ENCODE peak calls at places on chromosome 14, in four cellular contexts. One of them, this sample, is unnamed.

GRCh38 chr14:69964841-69965240 is 85.6 kb downstream of the SMOC1 start:
- DNase-seq in neural progenitor cell: no peak
- DNase-seq in pancreas: no peak
- DNase-seq in uterus: no peak
- DNase-seq in this sample: no peak

GRCh38 chr14:91330111-91330696 is 85.7 kb upstream of the GPR68 start:
- DNase-seq in neural progenitor cell: no peak
- DNase-seq in pancreas: no peak
- DNase-seq in uterus: no peak
- DNase-seq in this sample: no peak

GRCh38 chr14:76261371-76261811 is 109.7 kb downstream of the GPATCH2L start:
- DNase-seq in neural progenitor cell: peak; percentile 82
- DNase-seq in pancreas: no peak
- DNase-seq in uterus: no peak
- DNase-seq in this sample: no peak

GRCh38 chr14:101075801-101076413 is 172.4 kb upstream of the RTL1 start:
- DNase-seq in neural progenitor cell: no peak
- DNase-seq in pancreas: no peak
- DNase-seq in uterus: peak; percentile 8
- DNase-seq in this sample: no peak

GRCh38 chr14:41303506-41303905 is 303.2 kb upstream of the LRFN5 start:
- DNase-seq in neural progenitor cell: no peak
- DNase-seq in pancreas: no peak
- DNase-seq in uterus: no peak
- DNase-seq in this sample: no peak

GRCh38 chr14:49970474-49971147 is 77.7 kb downstream of the ARF6 start:
- DNase-seq in neural progenitor cell: no peak
- DNase-seq in pancreas: no peak
- DNase-seq in uterus: no peak
- DNase-seq in this sample: no peak

GRCh38 chr14:44803239-44803905 is 158.4 kb downstream of the KLHL28 start:
- DNase-seq in neural progenitor cell: peak; percentile 61
- DNase-seq in pancreas: no peak
- DNase-seq in uterus: no peak
- DNase-seq in this sample: peak; percentile 4

GRCh38 chr14:61537567-61538463 is 157.5 kb upstream of the HIF1A start:
- DNase-seq in neural progenitor cell: peak; percentile 54
- DNase-seq in pancreas: peak; percentile 63
- DNase-seq in uterus: no peak
- DNase-seq in this sample: no peak

GRCh38 chr14:104140213-104140462 is 1.8 kb downstream of the KIF26A start:
- DNase-seq in neural progenitor cell: no peak
- DNase-seq in pancreas: peak; percentile 18
- DNase-seq in uterus: no peak
- DNase-seq in this sample: no peak

GRCh38 chr14:32779845-32780244 is 158.8 kb upstream of the NPAS3 start:
- DNase-seq in neural progenitor cell: no peak
- DNase-seq in pancreas: no peak
- DNase-seq in uterus: no peak
- DNase-seq in this sample: no peak

GRCh38 chr14:69612014-69612758 is 790 bp downstream of the SUSD6 start:
- DNase-seq in neural progenitor cell: peak; percentile 80
- DNase-seq in pancreas: peak; percentile 50
- DNase-seq in uterus: peak; percentile 33
- DNase-seq in this sample: peak; percentile 35

GRCh38 chr14:74712499-74713394 is at the start of the genes AREL1 and FCF1:
- DNase-seq in neural progenitor cell: peak; percentile 94
- DNase-seq in pancreas: peak; percentile 59
- DNase-seq in uterus: peak; percentile 79
- DNase-seq in this sample: peak; percentile 78

GRCh38 chr14:53696217-53696965 is 260.2 kb downstream of the BMP4 start:
- DNase-seq in neural progenitor cell: no peak
- DNase-seq in pancreas: no peak
- DNase-seq in uterus: no peak
- DNase-seq in this sample: no peak

GRCh38 chr14:104085032-104085888 is at the start of gene ASPG:
- DNase-seq in neural progenitor cell: peak; percentile 79
- DNase-seq in pancreas: peak; percentile 52
- DNase-seq in uterus: peak; percentile 61
- DNase-seq in this sample: peak; percentile 22

GRCh38 chr14:105733081-105734065 is 207.0 kb downstream of the TMEM121 start:
- DNase-seq in neural progenitor cell: no peak
- DNase-seq in pancreas: no peak
- DNase-seq in uterus: no peak
- DNase-seq in this sample: no peak

GRCh38 chr14:56487090-56487667 is 92.4 kb upstream of the TMEM260 start:
- DNase-seq in neural progenitor cell: peak; percentile 42
- DNase-seq in pancreas: no peak
- DNase-seq in uterus: no peak
- DNase-seq in this sample: no peak

GRCh38 chr14:71507681-71508080 is 424.5 kb upstream of the RGS6 start:
- DNase-seq in neural progenitor cell: no peak
- DNase-seq in pancreas: no peak
- DNase-seq in uterus: no peak
- DNase-seq in this sample: no peak

GRCh38 chr14:71515520-71515919 is 416.7 kb upstream of the RGS6 start:
- DNase-seq in neural progenitor cell: no peak
- DNase-seq in pancreas: no peak
- DNase-seq in uterus: no peak
- DNase-seq in this sample: no peak

GRCh38 chr14:71511152-71511551 is 421.1 kb upstream of the RGS6 start:
- DNase-seq in neural progenitor cell: no peak
- DNase-seq in pancreas: no peak
- DNase-seq in uterus: no peak
- DNase-seq in this sample: no peak
- H3K4me1 ChIP-seq in neural progenitor cell: peaks cover 8% of the 10 kb centered on the region
- H3K4me1 ChIP-seq in pancreas: no peaks in the 10 kb centered on the region
- H3K4me1 ChIP-seq in uterus: no peaks in the 10 kb centered on the region
- H3K4me1 ChIP-seq in this sample: no peaks in the 10 kb centered on the region

GRCh38 chr14:92449404-92449975 is 64.1 kb upstream of the RIN3 start:
- DNase-seq in neural progenitor cell: peak; percentile 14
- DNase-seq in pancreas: no peak
- DNase-seq in uterus: no peak
- DNase-seq in this sample: no peak

GRCh38 chr14:92451755-92452154 is 61.8 kb upstream of the RIN3 start:
- DNase-seq in neural progenitor cell: no peak
- DNase-seq in pancreas: no peak
- DNase-seq in uterus: no peak
- DNase-seq in this sample: no peak

GRCh38 chr14:92452471-92452870 is 61.1 kb upstream of the RIN3 start:
- DNase-seq in neural progenitor cell: no peak
- DNase-seq in pancreas: no peak
- DNase-seq in uterus: no peak
- DNase-seq in this sample: no peak

GRCh38 chr14:92450351-92451070 is 63.1 kb upstream of the RIN3 start:
- DNase-seq in neural progenitor cell: no peak
- DNase-seq in pancreas: no peak
- DNase-seq in uterus: no peak
- DNase-seq in this sample: no peak

DNA sequence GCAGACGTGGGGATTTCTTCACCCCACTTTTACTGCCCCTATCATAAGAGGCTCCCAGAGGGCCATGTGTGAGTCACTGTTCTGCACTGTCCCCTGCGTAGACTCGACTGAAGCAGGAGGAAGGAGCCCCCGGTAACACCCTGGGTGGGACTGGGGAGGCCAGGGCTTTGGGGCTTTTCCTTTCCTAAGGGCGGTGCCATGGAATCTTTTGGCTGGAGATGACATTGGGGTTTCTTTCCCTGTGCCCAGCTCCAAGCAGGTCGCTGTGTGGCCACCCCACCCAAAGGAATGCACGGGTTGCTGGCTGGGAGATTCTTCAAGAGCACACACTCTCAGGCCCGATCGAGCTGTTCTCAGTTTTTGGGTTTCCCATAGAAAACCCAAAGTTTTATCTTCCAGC is 62.3 kb upstream of the RIN3 start:
- DNase-seq in neural progenitor cell: no peak
- DNase-seq in pancreas: no peak
- DNase-seq in uterus: no peak
- DNase-seq in this sample: no peak
- H3K27ac ChIP-seq in neural progenitor cell: no peak overlapping the region
- H3K27ac ChIP-seq in pancreas: no peak overlapping the region
- H3K27ac ChIP-seq in uterus: no peak overlapping the region
- H3K27ac ChIP-seq in this sample: no peak overlapping the region

GRCh38 chr14:73240816-73241480 is 3.6 kb downstream of the PAPLN start:
- DNase-seq in neural progenitor cell: no peak
- DNase-seq in pancreas: no peak
- DNase-seq in uterus: peak; percentile 18
- DNase-seq in this sample: no peak

GRCh38 chr14:73243341-73243740 is 6.0 kb downstream of the PAPLN start:
- DNase-seq in neural progenitor cell: no peak
- DNase-seq in pancreas: no peak
- DNase-seq in uterus: no peak
- DNase-seq in this sample: no peak

GRCh38 chr14:73242274-73242960 is 5.1 kb downstream of the PAPLN start:
- DNase-seq in neural progenitor cell: no peak
- DNase-seq in pancreas: no peak
- DNase-seq in uterus: peak; percentile 53
- DNase-seq in this sample: no peak

GRCh38 chr14:73239463-73240241 is 2.3 kb downstream of the PAPLN start:
- DNase-seq in neural progenitor cell: peak; percentile 67
- DNase-seq in pancreas: no peak
- DNase-seq in uterus: peak; percentile 61
- DNase-seq in this sample: no peak

GRCh38 chr14:73241481-73242165 is 4.3 kb downstream of the PAPLN start:
- DNase-seq in neural progenitor cell: no peak
- DNase-seq in pancreas: no peak
- DNase-seq in uterus: peak; percentile 16
- DNase-seq in this sample: no peak
- H3K4me1 ChIP-seq in neural progenitor cell: peaks cover 31% of the 10 kb centered on the region
- H3K4me1 ChIP-seq in pancreas: peaks cover 7% of the 10 kb centered on the region
- H3K4me1 ChIP-seq in uterus: no peaks in the 10 kb centered on the region
- H3K4me1 ChIP-seq in this sample: no peaks in the 10 kb centered on the region

DNA sequence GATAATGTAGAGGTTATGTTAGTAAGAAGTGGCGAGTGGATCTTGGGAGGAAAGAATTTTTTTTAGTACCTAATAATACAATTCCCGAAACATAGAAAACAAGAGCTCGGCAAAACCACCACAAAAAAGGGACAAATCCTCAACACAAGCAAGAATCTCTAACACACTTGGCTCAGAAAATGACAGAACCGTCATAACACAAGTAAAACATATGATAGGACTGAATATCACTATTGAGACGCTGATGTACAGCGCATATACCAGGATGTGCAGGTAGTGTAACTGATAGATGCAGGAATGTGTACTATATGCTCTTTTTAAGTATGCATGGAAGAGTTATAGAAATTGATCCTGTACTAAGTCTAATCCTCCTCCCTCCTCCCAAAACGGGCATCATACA is 564.5 kb downstream of the BCL11B start:
- DNase-seq in neural progenitor cell: no peak
- DNase-seq in pancreas: no peak
- DNase-seq in uterus: no peak
- DNase-seq in this sample: no peak
- H3K27ac ChIP-seq in neural progenitor cell: no peak overlapping the region
- H3K27ac ChIP-seq in pancreas: no peak overlapping the region
- H3K27ac ChIP-seq in uterus: no peak overlapping the region
- H3K27ac ChIP-seq in this sample: no peak overlapping the region

DNA sequence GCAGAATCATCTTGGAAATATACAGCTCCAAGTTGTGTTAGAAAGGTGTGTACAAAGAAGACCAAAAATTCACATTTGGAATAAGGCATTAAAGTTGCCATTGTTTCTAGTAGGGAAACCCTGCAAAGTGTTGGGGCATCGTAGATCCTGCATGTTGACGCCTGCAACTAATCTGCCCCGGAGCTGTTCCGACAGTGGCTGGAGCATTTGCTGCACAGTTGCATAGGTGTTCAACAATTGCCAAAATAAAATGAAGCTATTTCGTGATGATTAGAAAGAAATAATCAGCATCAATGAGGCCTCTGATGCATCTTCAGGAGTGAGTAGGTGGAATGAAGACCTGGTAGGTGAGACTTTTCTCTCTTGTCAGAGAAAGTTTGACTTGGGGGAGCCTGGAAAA is 47.3 kb downstream of the DAD1 start:
- DNase-seq in neural progenitor cell: no peak
- DNase-seq in pancreas: no peak
- DNase-seq in uterus: no peak
- DNase-seq in this sample: no peak
- H3K4me1 ChIP-seq in neural progenitor cell: peaks cover 8% of the 10 kb centered on the region
- H3K4me1 ChIP-seq in pancreas: no peaks in the 10 kb centered on the region
- H3K4me1 ChIP-seq in uterus: peaks cover 7% of the 10 kb centered on the region
- H3K4me1 ChIP-seq in this sample: peaks cover 99% of the 10 kb centered on the region

DNA sequence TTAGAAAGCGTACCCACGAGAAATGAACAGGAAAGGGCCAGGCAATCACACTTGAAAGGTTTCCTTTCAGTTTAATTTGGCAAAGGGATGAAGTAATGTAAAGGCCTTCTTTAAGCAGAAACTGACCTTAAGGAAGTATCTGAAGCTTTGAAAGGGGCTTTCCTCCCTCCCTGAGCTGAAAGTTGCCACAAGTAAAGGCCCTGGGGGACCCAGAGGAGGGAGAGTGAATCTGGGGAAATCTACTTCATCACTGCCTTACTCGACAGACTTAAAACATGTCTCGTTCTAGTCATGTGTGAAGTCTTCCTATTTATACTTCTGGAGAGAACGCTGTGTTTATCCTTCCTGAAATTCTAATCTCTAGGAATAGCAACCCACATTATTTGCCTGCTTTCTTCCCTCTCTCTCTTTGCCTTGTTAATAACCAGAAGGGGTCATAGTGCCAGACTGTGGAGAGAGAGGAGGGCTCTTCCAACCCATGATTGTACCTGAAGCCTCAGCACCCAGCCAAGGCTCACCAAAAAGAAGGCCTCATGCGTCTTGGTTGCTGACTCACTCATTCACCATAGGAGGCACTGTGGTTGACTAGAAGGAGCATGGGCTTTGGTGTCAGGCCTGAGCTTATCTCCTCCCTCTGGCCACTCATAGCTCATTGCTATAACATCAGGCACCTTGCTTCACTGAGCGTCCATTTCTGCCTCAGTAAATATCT is 10.2 kb upstream of the GPX2 start:
- DNase-seq in neural progenitor cell: peak; percentile 26
- DNase-seq in pancreas: no peak
- DNase-seq in uterus: no peak
- DNase-seq in this sample: no peak
- H3K27ac ChIP-seq in neural progenitor cell: no peak overlapping the region
- H3K27ac ChIP-seq in pancreas: no peak overlapping the region
- H3K27ac ChIP-seq in uterus: no peak overlapping the region
- H3K27ac ChIP-seq in this sample: no peak overlapping the region

DNA sequence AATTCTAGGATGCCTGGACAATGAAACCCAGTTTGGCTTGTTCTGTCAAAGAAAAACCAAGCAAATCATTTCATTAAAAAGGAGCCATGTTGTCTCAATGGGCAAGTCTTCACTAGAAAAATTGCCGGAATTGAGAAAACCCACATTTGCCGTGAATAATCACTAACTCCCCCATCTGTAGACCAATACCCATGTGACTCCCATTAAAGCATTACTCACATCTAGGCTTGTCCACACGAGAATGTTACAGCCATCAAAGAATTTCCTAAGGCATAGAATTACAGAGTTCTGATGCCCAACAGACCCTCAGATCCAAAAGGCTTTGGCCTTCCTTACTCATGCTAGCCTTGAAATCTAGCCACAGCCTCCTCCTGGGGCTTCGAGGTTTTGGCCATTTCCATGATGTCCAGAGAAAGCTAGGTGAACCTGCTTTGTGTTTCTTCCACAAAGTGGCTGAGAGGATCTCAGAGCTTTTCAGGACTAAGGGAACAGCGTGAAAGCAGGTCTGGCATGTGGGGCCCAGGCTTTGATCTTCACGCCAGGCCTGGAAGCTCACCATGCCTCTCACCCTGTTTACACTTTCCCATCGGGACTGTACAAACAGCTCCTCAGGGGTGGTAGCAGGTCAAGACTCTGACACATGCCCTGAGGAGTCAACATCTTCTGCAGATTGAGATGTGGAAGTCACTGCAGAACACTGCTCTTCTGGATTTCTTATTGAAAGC is 12.0 kb downstream of the SLC7A8 start:
- DNase-seq in neural progenitor cell: no peak
- DNase-seq in pancreas: no peak
- DNase-seq in uterus: no peak
- DNase-seq in this sample: no peak
- H3K4me1 ChIP-seq in neural progenitor cell: peaks cover 60% of the 10 kb centered on the region
- H3K4me1 ChIP-seq in pancreas: peaks cover 17% of the 10 kb centered on the region
- H3K4me1 ChIP-seq in uterus: peaks cover 16% of the 10 kb centered on the region
- H3K4me1 ChIP-seq in this sample: no peaks in the 10 kb centered on the region

This sample was measured in CD8-positive, alpha-beta memory T cell.